ENCODE peak calls at places on chromosome 7, in nine cellular contexts. Z is fibroblast of the aortic adventitia; B is SJCRH30; M is NCI-H510A; E is stimulated activated CD4-positive, alpha-beta T cell treated with anti-CD3 and anti-CD28 coated beads, Interleukin-15, amount 100 ng/mL, for 48 hours; I is HEK293T; G is AG20443; P is fibroblast of pulmonary artery; N is nephron progenitor cell. R is an unnamed sample.

GRCh38 chr7:150412016-150412415 is 32.9 kb downstream of the ZNF775 start:
- DNase-seq in Z (no peak), B (no peak), M (no peak), E (no peak), I (no peak), G (no peak), P (no peak), N (no peak), R (no peak)

GRCh38 chr7:14697684-14698083 is 204.9 kb downstream of the DGKB start:
- DNase-seq in Z (no peak), B (no peak), M (no peak), E (no peak), I (no peak), G (no peak), P (no peak), N (no peak), R (no peak)

GRCh38 chr7:114533151-114533550 is 118.5 kb downstream of the FOXP2 start:
- DNase-seq in Z (no peak), B (peak), M (no peak), E (no peak), I (peak), G (no peak), P (no peak), N (no peak), R (no peak)

GRCh38 chr7:73933091-73933490 is 72.1 kb downstream of the TMEM270 start:
- DNase-seq in Z (peak), B (no peak), M (no peak), E (no peak), I (no peak), G (no peak), P (no peak), N (no peak), R (no peak)

GRCh38 chr7:77538186-77538907 is 1.3 kb downstream of the PTPN12 start:
- DNase-seq in Z (peak), B (peak), M (peak), E (no peak), I (peak), G (peak), P (peak), N (peak), R (peak)

GRCh38 chr7:5766321-5766761 is 15.1 kb downstream of the RNF216 start:
- DNase-seq in Z (peak), B (no peak), M (no peak), E (no peak), I (no peak), G (peak), P (peak), N (no peak), R (no peak)

GRCh38 chr7:158581440-158582088 is 6.1 kb downstream of the PTPRN2 start:
- DNase-seq in Z (no peak), B (no peak), M (peak), E (no peak), I (no peak), G (no peak), P (no peak), N (no peak), R (peak)

GRCh38 chr7:50266893-50267386 is 37.6 kb upstream of the IKZF1 start:
- DNase-seq in Z (no peak), B (no peak), M (peak), E (peak), I (no peak), G (no peak), P (no peak), N (no peak), R (no peak)

GRCh38 chr7:10779465-10780399 is 193.9 kb upstream of the PHF14 start:
- DNase-seq in Z (no peak), B (no peak), M (no peak), E (no peak), I (no peak), G (no peak), P (no peak), N (no peak), R (no peak)

GRCh38 chr7:75966209-75966961 is 28.0 kb downstream of the TMEM120A start:
- DNase-seq in Z (peak), B (peak), M (peak), E (no peak), I (no peak), G (peak), P (no peak), N (no peak), R (peak)

GRCh38 chr7:98662289-98662688 is 45.2 kb downstream of the NPTX2 start:
- DNase-seq in Z (no peak), B (no peak), M (no peak), E (no peak), I (no peak), G (no peak), P (no peak), N (no peak), R (no peak)

GRCh38 chr7:108326938-108327337 is 129.3 kb downstream of the NRCAM start:
- DNase-seq in Z (no peak), B (no peak), M (no peak), E (no peak), I (no peak), G (no peak), P (no peak), N (no peak), R (no peak)

GRCh38 chr7:66140924-66141323 is 26.3 kb downstream of the CRCP start:
- DNase-seq in Z (peak), B (peak), M (no peak), E (no peak), I (peak), G (peak), P (peak), N (peak), R (peak)

GRCh38 chr7:46569117-46569433 is 648.0 kb upstream of the IGFBP3 start:
- DNase-seq in Z (no peak), B (peak), M (no peak), E (no peak), I (no peak), G (no peak), P (no peak), N (peak), R (no peak)

GRCh38 chr7:378041-378420 is 88.1 kb downstream of the FOXL3 start:
- DNase-seq in Z (no peak), B (no peak), M (no peak), E (no peak), I (no peak), G (no peak), P (no peak), N (no peak), R (no peak)

GRCh38 chr7:133753513-133753912 is 373.6 kb upstream of the LRGUK start:
- DNase-seq in Z (no peak), B (no peak), M (no peak), E (no peak), I (no peak), G (no peak), P (no peak), N (no peak), R (peak)

GRCh38 chr7:126637538-126637937 is 615.2 kb downstream of the GRM8 start:
- DNase-seq in Z (no peak), B (no peak), M (no peak), E (no peak), I (no peak), G (no peak), P (no peak), N (no peak), R (no peak)

GRCh38 chr7:128409435-128410091 is at the start of gene IMPDH1:
- DNase-seq in Z (no peak), B (peak), M (peak), E (peak), I (peak), G (peak), P (peak), N (peak), R (peak)

GRCh38 chr7:149818536-149818840 is 19.7 kb upstream of the ZNF862 start:
- DNase-seq in Z (no peak), B (no peak), M (no peak), E (no peak), I (no peak), G (no peak), P (no peak), N (no peak), R (no peak)